ENCODE peak calls at places on chromosomes 12 and 14, in ten cellular contexts. One of them, this sample, is unnamed.

GRCh38 chr12:11981174-11981733 is 89.5 kb upstream of the BCL2L14 start:
- DNase-seq in HFFc6: no peak
- DNase-seq in Calu3: no peak
- DNase-seq in GM06990: peak; percentile 80
- DNase-seq in lower leg skin: no peak
- DNase-seq in adrenal gland: peak; percentile 24
- DNase-seq in psoas muscle: no peak
- DNase-seq in AG04449: no peak
- DNase-seq in osteocyte: no peak
- DNase-seq in AG09309: no peak
- DNase-seq in this sample: no peak

GRCh38 chr12:57196439-57196838 is 20.2 kb upstream of the NXPH4 start:
- DNase-seq in lower leg skin: no peak
- DNase-seq in psoas muscle: no peak
- DNase-seq in adrenal gland: no peak
- DNase-seq in osteocyte: no peak
- DNase-seq in Calu3: no peak
- DNase-seq in AG09309: no peak
- DNase-seq in AG04449: no peak
- DNase-seq in HFFc6: no peak
- DNase-seq in GM06990: no peak
- DNase-seq in this sample: no peak

GRCh38 chr14:100060766-100061165 is 4.5 kb upstream of the EVL start:
- DNase-seq in psoas muscle: no peak
- DNase-seq in HFFc6: no peak
- DNase-seq in Calu3: no peak
- DNase-seq in AG09309: no peak
- DNase-seq in GM06990: no peak
- DNase-seq in AG04449: no peak
- DNase-seq in lower leg skin: no peak
- DNase-seq in osteocyte: no peak
- DNase-seq in adrenal gland: no peak
- DNase-seq in this sample: no peak

GRCh38 chr12:93795352-93795751 is 118.2 kb downstream of the CRADD start:
- DNase-seq in psoas muscle: no peak
- DNase-seq in HFFc6: no peak
- DNase-seq in GM06990: no peak
- DNase-seq in adrenal gland: no peak
- DNase-seq in AG04449: no peak
- DNase-seq in lower leg skin: no peak
- DNase-seq in AG09309: no peak
- DNase-seq in osteocyte: no peak
- DNase-seq in Calu3: no peak
- DNase-seq in this sample: no peak

GRCh38 chr14:81256289-81256960 is 35.7 kb upstream of the GTF2A1 start:
- DNase-seq in AG09309: no peak
- DNase-seq in lower leg skin: no peak
- DNase-seq in Calu3: no peak
- DNase-seq in osteocyte: no peak
- DNase-seq in psoas muscle: no peak
- DNase-seq in AG04449: no peak
- DNase-seq in GM06990: peak; percentile 20
- DNase-seq in adrenal gland: no peak
- DNase-seq in HFFc6: no peak
- DNase-seq in this sample: no peak

GRCh38 chr14:60002819-60003492 is 83.0 kb downstream of the LRRC9 start:
- DNase-seq in adrenal gland: peak; percentile 87
- DNase-seq in AG09309: no peak
- DNase-seq in GM06990: no peak
- DNase-seq in Calu3: no peak
- DNase-seq in lower leg skin: peak; percentile 81
- DNase-seq in HFFc6: no peak
- DNase-seq in osteocyte: no peak
- DNase-seq in AG04449: no peak
- DNase-seq in psoas muscle: peak; percentile 92
- DNase-seq in this sample: no peak

GRCh38 chr12:132940071-132940719 is 15.9 kb downstream of the ZNF605 start:
- DNase-seq in lower leg skin: no peak
- DNase-seq in GM06990: no peak
- DNase-seq in adrenal gland: peak; percentile 42
- DNase-seq in HFFc6: no peak
- DNase-seq in Calu3: no peak
- DNase-seq in AG09309: no peak
- DNase-seq in AG04449: no peak
- DNase-seq in osteocyte: peak; percentile 66
- DNase-seq in psoas muscle: no peak
- DNase-seq in this sample: peak; percentile 42

GRCh38 chr12:43057561-43057960 is 468.0 kb upstream of the PRICKLE1 start:
- DNase-seq in AG04449: no peak
- DNase-seq in psoas muscle: no peak
- DNase-seq in GM06990: no peak
- DNase-seq in lower leg skin: no peak
- DNase-seq in osteocyte: no peak
- DNase-seq in AG09309: no peak
- DNase-seq in HFFc6: no peak
- DNase-seq in adrenal gland: no peak
- DNase-seq in Calu3: no peak
- DNase-seq in this sample: no peak

GRCh38 chr14:54294802-54295201 is 102.0 kb upstream of the CDKN3 start:
- DNase-seq in AG04449: no peak
- DNase-seq in Calu3: no peak
- DNase-seq in adrenal gland: no peak
- DNase-seq in AG09309: no peak
- DNase-seq in HFFc6: no peak
- DNase-seq in osteocyte: no peak
- DNase-seq in psoas muscle: no peak
- DNase-seq in GM06990: no peak
- DNase-seq in lower leg skin: no peak
- DNase-seq in this sample: no peak

GRCh38 chr12:47797432-47797831 is 22.3 kb downstream of the HDAC7 start:
- DNase-seq in lower leg skin: no peak
- DNase-seq in Calu3: no peak
- DNase-seq in GM06990: no peak
- DNase-seq in adrenal gland: no peak
- DNase-seq in osteocyte: no peak
- DNase-seq in AG09309: no peak
- DNase-seq in HFFc6: no peak
- DNase-seq in AG04449: no peak
- DNase-seq in psoas muscle: no peak
- DNase-seq in this sample: no peak

GRCh38 chr14:51039285-51039684 is 55.6 kb downstream of the TRIM9 start:
- DNase-seq in HFFc6: no peak
- DNase-seq in AG09309: no peak
- DNase-seq in adrenal gland: no peak
- DNase-seq in AG04449: no peak
- DNase-seq in Calu3: no peak
- DNase-seq in lower leg skin: no peak
- DNase-seq in psoas muscle: no peak
- DNase-seq in osteocyte: no peak
- DNase-seq in GM06990: no peak
- DNase-seq in this sample: no peak

GRCh38 chr12:19846561-19846960 is 407.3 kb downstream of the AEBP2 start:
- DNase-seq in AG09309: no peak
- DNase-seq in adrenal gland: no peak
- DNase-seq in osteocyte: no peak
- DNase-seq in lower leg skin: no peak
- DNase-seq in Calu3: no peak
- DNase-seq in AG04449: no peak
- DNase-seq in psoas muscle: no peak
- DNase-seq in HFFc6: no peak
- DNase-seq in GM06990: no peak
- DNase-seq in this sample: no peak

GRCh38 chr12:52360663-52361271 is 6.5 kb downstream of the KRT85 start:
- DNase-seq in lower leg skin: peak; percentile 86
- DNase-seq in osteocyte: no peak
- DNase-seq in GM06990: no peak
- DNase-seq in AG09309: no peak
- DNase-seq in AG04449: no peak
- DNase-seq in psoas muscle: no peak
- DNase-seq in HFFc6: no peak
- DNase-seq in Calu3: no peak
- DNase-seq in adrenal gland: no peak
- DNase-seq in this sample: no peak

GRCh38 chr12:106136263-106136662 is 2.5 kb downstream of the NUAK1 start:
- DNase-seq in AG04449: peak; percentile 70
- DNase-seq in adrenal gland: peak; percentile 96
- DNase-seq in Calu3: peak; percentile 92
- DNase-seq in HFFc6: peak; percentile 81
- DNase-seq in AG09309: peak; percentile 70
- DNase-seq in osteocyte: peak; percentile 95
- DNase-seq in GM06990: peak; percentile 6
- DNase-seq in psoas muscle: peak; percentile 93
- DNase-seq in lower leg skin: peak; percentile 99
- DNase-seq in this sample: peak; percentile 91

GRCh38 chr12:6328945-6329692 is 12.8 kb downstream of the TNFRSF1A start:
- DNase-seq in psoas muscle: no peak
- DNase-seq in Calu3: no peak
- DNase-seq in osteocyte: no peak
- DNase-seq in AG04449: no peak
- DNase-seq in HFFc6: no peak
- DNase-seq in GM06990: no peak
- DNase-seq in adrenal gland: no peak
- DNase-seq in AG09309: no peak
- DNase-seq in lower leg skin: no peak
- DNase-seq in this sample: no peak

GRCh38 chr12:88309546-88309945 is 167.4 kb downstream of the TMTC3 start:
- DNase-seq in HFFc6: peak; percentile 63
- DNase-seq in AG09309: peak; percentile 55
- DNase-seq in adrenal gland: no peak
- DNase-seq in Calu3: no peak
- DNase-seq in GM06990: no peak
- DNase-seq in lower leg skin: no peak
- DNase-seq in psoas muscle: no peak
- DNase-seq in AG04449: no peak
- DNase-seq in osteocyte: no peak
- DNase-seq in this sample: no peak
- TF ChIP-seq CTCF in HFFc6: no peak
- TF ChIP-seq CTCF in AG09309: no peak
- TF ChIP-seq CTCF in adrenal gland: no peak
- TF ChIP-seq CTCF in Calu3: no peak
- TF ChIP-seq CTCF in GM06990: no peak
- TF ChIP-seq CTCF in lower leg skin: no peak
- TF ChIP-seq CTCF in psoas muscle: no peak
- TF ChIP-seq CTCF in AG04449: no peak
- TF ChIP-seq CTCF in osteocyte: no peak
- TF ChIP-seq CTCF in this sample: no peak

GRCh38 chr12:24780969-24781368 is 167.9 kb downstream of the BCAT1 start:
- DNase-seq in psoas muscle: no peak
- DNase-seq in HFFc6: peak; percentile 22
- DNase-seq in Calu3: no peak
- DNase-seq in AG04449: no peak
- DNase-seq in osteocyte: no peak
- DNase-seq in lower leg skin: no peak
- DNase-seq in adrenal gland: no peak
- DNase-seq in AG09309: peak; percentile 35
- DNase-seq in GM06990: no peak
- DNase-seq in this sample: no peak
- TF ChIP-seq CTCF in psoas muscle: no peak
- TF ChIP-seq CTCF in HFFc6: peak; percentile 40
- TF ChIP-seq CTCF in Calu3: no peak
- TF ChIP-seq CTCF in AG04449: no peak
- TF ChIP-seq CTCF in osteocyte: peak; percentile 50
- TF ChIP-seq CTCF in lower leg skin: no peak
- TF ChIP-seq CTCF in adrenal gland: no peak
- TF ChIP-seq CTCF in AG09309: peak; percentile 48
- TF ChIP-seq CTCF in GM06990: peak; percentile 42
- TF ChIP-seq CTCF in this sample: peak; percentile 56

DNA sequence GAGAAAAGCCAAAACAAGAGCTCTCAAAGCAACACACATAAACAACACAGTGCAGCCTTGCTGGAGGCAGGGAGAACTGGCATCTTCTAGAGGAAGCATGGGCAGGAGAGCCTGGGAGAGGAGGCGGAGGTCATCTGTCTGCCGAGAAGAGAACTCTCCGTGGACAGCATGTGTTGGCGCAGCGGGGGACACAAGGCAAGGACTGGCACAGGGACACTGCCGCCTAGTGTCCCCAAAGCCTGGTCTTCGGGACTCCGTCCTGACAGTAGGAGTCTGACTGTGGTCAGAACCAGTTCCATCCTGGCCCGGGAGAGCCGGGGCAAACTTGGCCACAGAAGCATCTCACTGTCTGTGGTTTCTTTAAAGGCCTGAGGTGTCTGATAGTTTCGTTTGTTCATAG is 47.3 kb downstream of the KCNA1 start:
- DNase-seq in osteocyte: no peak
- DNase-seq in psoas muscle: no peak
- DNase-seq in AG04449: no peak
- DNase-seq in GM06990: no peak
- DNase-seq in HFFc6: no peak
- DNase-seq in Calu3: no peak
- DNase-seq in adrenal gland: no peak
- DNase-seq in lower leg skin: peak; percentile 40
- DNase-seq in AG09309: no peak
- DNase-seq in this sample: no peak
- TF ChIP-seq CTCF in osteocyte: no peak
- TF ChIP-seq CTCF in psoas muscle: no peak
- TF ChIP-seq CTCF in AG04449: no peak
- TF ChIP-seq CTCF in GM06990: no peak
- TF ChIP-seq CTCF in HFFc6: no peak
- TF ChIP-seq CTCF in Calu3: no peak
- TF ChIP-seq CTCF in adrenal gland: no peak
- TF ChIP-seq CTCF in lower leg skin: no peak
- TF ChIP-seq CTCF in AG09309: no peak
- TF ChIP-seq CTCF in this sample: no peak

GRCh38 chr14:36256131-36256801 is 64.2 kb downstream of the MBIP start:
- DNase-seq in lower leg skin: no peak
- DNase-seq in AG04449: no peak
- DNase-seq in osteocyte: no peak
- DNase-seq in HFFc6: no peak
- DNase-seq in psoas muscle: no peak
- DNase-seq in adrenal gland: no peak
- DNase-seq in AG09309: peak; percentile 3
- DNase-seq in GM06990: no peak
- DNase-seq in Calu3: no peak
- DNase-seq in this sample: no peak

GRCh38 chr14:36258241-36258640 is 62.2 kb downstream of the MBIP start:
- DNase-seq in osteocyte: no peak
- DNase-seq in AG04449: no peak
- DNase-seq in HFFc6: no peak
- DNase-seq in AG09309: no peak
- DNase-seq in adrenal gland: no peak
- DNase-seq in GM06990: no peak
- DNase-seq in Calu3: no peak
- DNase-seq in lower leg skin: no peak
- DNase-seq in psoas muscle: no peak
- DNase-seq in this sample: no peak

DNA sequence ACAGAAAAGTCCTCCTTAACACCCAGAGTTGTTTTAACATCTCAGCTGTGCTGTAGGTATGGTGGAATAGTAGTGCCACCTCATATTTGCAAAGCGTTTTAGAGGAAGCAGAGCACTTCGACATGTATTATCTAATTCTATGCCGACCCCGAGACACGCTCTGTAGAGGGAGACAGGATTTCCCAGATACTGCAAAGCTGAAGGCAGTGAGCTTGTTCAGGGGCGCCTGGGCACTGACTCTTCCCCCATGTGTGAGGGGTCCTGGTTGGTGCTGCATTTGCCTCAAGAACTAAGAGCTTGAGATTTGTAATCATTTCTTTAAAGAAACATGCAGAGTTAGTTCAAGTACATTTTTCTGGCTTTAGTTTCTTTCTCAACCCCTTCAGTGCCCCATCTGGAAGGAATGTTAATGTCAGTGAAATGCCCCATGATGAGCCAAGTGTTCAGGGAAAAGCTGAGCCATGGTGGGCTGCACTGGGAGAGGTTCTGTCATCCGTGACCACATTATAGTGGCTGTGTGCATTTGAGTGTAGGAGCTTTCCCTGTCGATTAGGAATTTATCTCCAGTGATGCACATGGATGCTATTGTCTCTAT is 66.3 kb downstream of the MBIP start:
- DNase-seq in HFFc6: peak; percentile 25
- DNase-seq in AG09309: no peak
- DNase-seq in osteocyte: no peak
- DNase-seq in Calu3: no peak
- DNase-seq in psoas muscle: no peak
- DNase-seq in adrenal gland: no peak
- DNase-seq in lower leg skin: no peak
- DNase-seq in AG04449: no peak
- DNase-seq in GM06990: no peak
- DNase-seq in this sample: no peak
- TF ChIP-seq CTCF in HFFc6: peak; percentile 38
- TF ChIP-seq CTCF in AG09309: peak; percentile 28
- TF ChIP-seq CTCF in osteocyte: peak; percentile 21
- TF ChIP-seq CTCF in Calu3: no peak
- TF ChIP-seq CTCF in psoas muscle: no peak
- TF ChIP-seq CTCF in adrenal gland: no peak
- TF ChIP-seq CTCF in lower leg skin: no peak
- TF ChIP-seq CTCF in AG04449: no peak
- TF ChIP-seq CTCF in GM06990: no peak
- TF ChIP-seq CTCF in this sample: peak; percentile 53

This sample was measured in type B pancreatic cell.